ENCODE peak calls at places on chromosomes 2 and 18, in ten cellular contexts. Z, O, W, V, U, N, S, D, E and P are unnamed samples.

GRCh38 chr18:52499018-52499417 is 159.0 kb downstream of the DCC start:
- DNase-seq in V (no peak), E (no peak), Z (no peak), U (no peak), W (no peak), O (no peak), N (no peak), D (no peak), S (no peak), P (no peak)

GRCh38 chr2:201654611-201655384 is 11.5 kb upstream of the TMEM237 start:
- DNase-seq in Z (no peak), V (peak), O (peak), N (peak), W (peak), E (no peak), S (no peak), U (no peak), D (peak), P (peak)

GRCh38 chr2:238134393-238134785 is 4.1 kb upstream of the KLHL30 start:
- DNase-seq in N (no peak), S (no peak), V (no peak), W (no peak), O (no peak), Z (no peak), E (no peak), U (no peak), D (no peak), P (no peak)

GRCh38 chr2:44964704-44965343 is 23.3 kb downstream of the SIX3 start:
- DNase-seq in W (no peak), N (no peak), E (no peak), D (no peak), S (no peak), Z (no peak), O (no peak), U (no peak), V (no peak), P (no peak)

GRCh38 chr18:45851196-45851925 is 25.9 kb downstream of the SIGLEC15 start:
- DNase-seq in N (no peak), E (no peak), W (no peak), D (no peak), U (no peak), Z (no peak), O (no peak), S (no peak), V (no peak), P (no peak)

GRCh38 chr2:230660294-230661060 is 52.2 kb upstream of the CAB39 start:
- DNase-seq in W (no peak), E (no peak), D (no peak), N (no peak), U (peak), S (no peak), O (no peak), V (no peak), Z (no peak), P (no peak)

GRCh38 chr2:211854832-211855231 is 683.8 kb downstream of the ERBB4 start:
- DNase-seq in S (no peak), N (no peak), Z (no peak), D (no peak), U (no peak), E (no peak), O (no peak), V (no peak), W (no peak), P (no peak)

GRCh38 chr18:11932393-11932792 is 24.3 kb upstream of the MPPE1 start:
- DNase-seq in E (no peak), D (no peak), N (no peak), O (no peak), U (no peak), V (no peak), W (no peak), S (no peak), Z (no peak), P (no peak)

GRCh38 chr2:2014251-2014761 is 270.0 kb upstream of the PXDN start:
- DNase-seq in D (peak), V (peak), E (no peak), Z (no peak), O (no peak), W (peak), S (no peak), U (no peak), N (peak), P (no peak)

GRCh38 chr18:49207373-49207772 is 253.1 kb downstream of the DYM start:
- DNase-seq in E (no peak), N (peak), U (no peak), S (peak), D (no peak), Z (no peak), W (peak), O (peak), V (no peak), P (no peak)

GRCh38 chr2:240216197-240216596 is 75.7 kb upstream of the OTOS start:
- DNase-seq in D (no peak), V (no peak), U (no peak), Z (no peak), E (no peak), W (no peak), O (no peak), S (no peak), N (no peak), P (no peak)

GRCh38 chr2:43110442-43110871 is 115.9 kb downstream of the ZFP36L2 start:
- DNase-seq in S (no peak), D (peak), N (peak), U (no peak), O (peak), E (no peak), W (peak), V (peak), Z (no peak), P (peak)

GRCh38 chr2:42132066-42132965 is 36.8 kb upstream of the EML4 start:
- DNase-seq in O (peak), W (peak), N (peak), D (peak), Z (no peak), V (peak), S (peak), U (no peak), E (no peak), P (peak)

GRCh38 chr2:161981679-161982300 is 92.2 kb downstream of the DPP4 start:
- DNase-seq in E (no peak), O (no peak), Z (no peak), V (no peak), W (no peak), N (no peak), U (no peak), D (no peak), S (no peak), P (no peak)

GRCh38 chr18:77081387-77081773 is 51.2 kb downstream of the MBP start:
- DNase-seq in V (peak), D (no peak), S (no peak), W (peak), O (peak), N (peak), Z (no peak), E (no peak), U (no peak), P (no peak)

DNA sequence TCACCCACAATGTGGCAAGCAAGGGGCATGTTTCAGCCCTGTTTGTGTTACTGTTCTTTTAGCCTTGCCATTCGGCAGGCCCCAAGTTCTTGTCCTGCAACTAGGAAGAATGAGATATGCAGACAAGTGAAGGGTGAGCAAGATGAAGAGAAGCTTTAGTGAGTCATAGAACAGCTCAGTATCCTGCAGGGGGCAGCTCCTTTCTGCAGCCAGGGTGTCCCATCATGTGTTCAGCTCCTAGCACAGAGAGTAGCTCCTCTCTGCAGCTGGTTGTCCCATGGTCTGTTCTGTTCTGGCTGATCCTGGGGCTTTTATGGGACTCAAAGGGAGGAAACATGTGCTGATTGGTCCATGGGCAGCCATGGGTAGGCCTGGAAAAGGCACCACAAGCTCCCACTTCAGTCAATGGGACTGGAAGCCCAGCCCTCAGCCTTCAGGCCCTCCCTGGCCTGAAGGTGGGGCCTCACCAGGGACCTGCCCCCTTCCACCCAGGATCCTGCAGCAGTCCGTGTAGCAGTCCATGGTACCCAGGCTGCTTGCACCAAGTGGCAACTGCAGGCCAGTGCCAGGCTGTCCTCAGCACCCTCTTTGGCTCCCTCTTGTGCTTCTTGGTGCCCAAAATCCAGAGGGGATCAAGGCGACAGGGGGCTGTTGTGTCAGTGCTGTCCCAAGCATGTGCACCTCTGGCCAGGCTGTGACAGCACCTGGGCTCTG is 326.4 kb downstream of the NR4A2 start:
- DNase-seq in O (no peak), N (peak), W (no peak), U (no peak), Z (no peak), S (peak), D (no peak), E (no peak), V (no peak), P (no peak)
- TF ChIP-seq CTCF in O (no peak), N (no peak), W (no peak), U (no peak), Z (peak), S (peak), D (no peak), E (no peak), V (no peak), P (no peak)

DNA sequence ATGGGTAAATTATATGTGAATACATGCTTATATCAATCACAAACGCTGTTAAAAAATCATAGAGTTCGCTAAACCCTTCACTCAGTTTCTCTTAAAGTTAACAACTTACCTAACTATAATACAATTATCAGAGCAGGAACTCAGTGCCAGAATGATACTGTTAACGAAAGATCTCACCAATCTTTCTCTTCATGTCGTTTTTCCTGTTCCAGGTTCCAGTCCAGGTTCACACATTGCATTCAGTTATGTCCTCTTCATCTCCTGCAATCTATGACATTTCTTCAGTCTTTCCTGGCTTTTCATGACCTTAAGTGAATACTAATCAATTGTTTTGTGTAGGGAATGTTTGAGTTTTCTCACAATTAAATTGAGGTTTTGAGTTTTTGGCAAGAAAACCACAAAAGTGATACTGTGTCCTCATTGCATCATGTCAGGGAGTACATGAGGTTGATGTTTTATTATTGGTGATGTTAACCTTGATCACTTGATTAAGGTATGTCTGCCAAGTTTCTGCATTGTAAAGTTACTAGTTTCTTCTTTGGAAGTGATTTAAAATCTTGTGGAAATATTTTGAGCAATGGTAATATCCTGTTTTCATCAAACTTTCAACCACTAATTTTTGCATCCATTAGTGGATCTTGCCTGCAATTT is 131.9 kb downstream of the ESCO1 start:
- DNase-seq in O (no peak), Z (no peak), V (no peak), N (no peak), W (peak), E (no peak), D (no peak), S (peak), U (no peak), P (no peak)
- H3K4me3 ChIP-seq in O (no peak), Z (no peak), V (no peak), N (no peak), W (no peak), E (no peak), D (no peak), S (no peak), U (no peak), P (no peak)

GRCh38 chr2:219688560-219689445 is 61.4 kb downstream of the SLC4A3 start:
- DNase-seq in D (peak), Z (no peak), E (no peak), N (peak), W (peak), S (peak), U (no peak), V (peak), O (peak), P (peak)

GRCh38 chr2:219681301-219682290 is 54.2 kb downstream of the SLC4A3 start:
- DNase-seq in N (peak), W (peak), V (peak), Z (no peak), U (no peak), O (peak), E (no peak), S (peak), D (no peak), P (no peak)

GRCh38 chr2:219687882-219688559 is 60.6 kb downstream of the SLC4A3 start:
- DNase-seq in N (peak), E (no peak), S (peak), O (no peak), Z (no peak), D (no peak), V (no peak), U (no peak), W (no peak), P (no peak)

GRCh38 chr2:219687266-219687665 is 59.8 kb downstream of the SLC4A3 start:
- DNase-seq in O (peak), V (peak), N (peak), S (peak), U (no peak), Z (no peak), D (peak), W (peak), E (no peak), P (peak)

DNA sequence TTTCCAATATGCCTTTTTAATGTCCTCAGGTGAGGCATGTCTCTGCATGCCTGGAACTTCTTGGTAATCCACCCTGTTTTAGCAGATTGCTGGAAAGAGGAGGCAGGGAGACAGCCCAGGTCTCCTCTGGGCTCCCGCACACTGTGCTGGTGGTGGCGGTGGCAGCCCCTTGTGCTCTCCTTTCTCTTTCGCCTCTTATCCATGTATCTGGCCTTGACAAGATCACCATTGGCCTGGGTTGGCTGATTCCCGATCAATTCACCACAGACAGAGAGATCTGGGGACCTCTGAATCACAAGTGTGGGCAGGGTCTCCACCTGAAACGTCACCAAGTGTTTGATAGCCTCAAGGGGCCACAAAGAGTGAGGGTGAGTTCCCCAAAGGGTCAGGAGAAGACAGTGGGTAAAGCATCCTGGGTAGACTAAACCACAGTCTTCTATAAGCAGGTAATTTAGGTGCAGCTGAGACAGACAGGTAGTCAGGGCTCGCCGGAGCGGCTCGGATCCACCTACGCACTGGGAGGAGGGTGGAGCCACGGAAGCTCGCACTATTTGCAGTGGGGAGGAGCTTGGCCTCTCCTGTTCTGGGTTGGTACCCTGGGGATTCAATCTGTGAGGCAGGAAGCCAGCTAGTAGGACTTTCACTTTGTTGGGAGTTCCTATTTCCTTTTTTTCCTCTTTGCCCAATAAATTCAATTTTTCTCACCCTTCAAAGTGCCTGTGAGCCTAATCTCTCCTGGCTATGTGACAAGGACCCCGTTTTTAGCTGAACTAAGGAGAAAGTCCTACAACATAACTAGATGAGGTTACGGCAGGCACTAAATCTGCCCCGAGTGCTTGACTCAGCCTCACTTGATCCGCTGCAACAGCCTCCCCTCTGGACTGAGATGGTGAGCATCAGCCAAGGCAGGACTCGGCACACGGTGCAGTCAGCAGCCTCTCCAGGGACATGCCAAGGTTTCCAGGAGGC is 57.6 kb downstream of the SLC4A3 start:
- DNase-seq in V (peak), N (peak), E (no peak), U (peak), W (peak), O (peak), S (peak), D (no peak), Z (peak), P (no peak)
- TF ChIP-seq CTCF in V (peak), N (no peak), E (no peak), U (no peak), W (peak), O (no peak), S (peak), D (no peak), Z (no peak), P (no peak)

GRCh38 chr2:234453216-234453615 is 43.7 kb downstream of the ARL4C start:
- DNase-seq in Z (no peak), S (peak), D (no peak), N (peak), U (no peak), E (no peak), W (no peak), O (no peak), V (no peak), P (no peak)
- H3K4me3 ChIP-seq in Z (no peak), S (no peak), D (no peak), N (no peak), U (no peak), E (no peak), W (no peak), O (no peak), V (no peak), P (no peak)

GRCh38 chr2:27621524-27621923 is 7.3 kb downstream of the CCDC121 start:
- DNase-seq in S (no peak), N (no peak), E (no peak), V (no peak), D (no peak), O (no peak), U (no peak), Z (no peak), W (no peak), P (no peak)
- TF ChIP-seq CTCF in S (no peak), N (peak), E (no peak), V (peak), D (no peak), O (no peak), U (no peak), Z (no peak), W (no peak), P (no peak)

GRCh38 chr2:234290196-234290595 is 206.7 kb downstream of the ARL4C start:
- DNase-seq in O (no peak), D (no peak), U (no peak), V (no peak), Z (no peak), E (no peak), W (no peak), S (no peak), N (no peak), P (no peak)

GRCh38 chr2:234290671-234291070 is 206.2 kb downstream of the ARL4C start:
- DNase-seq in O (no peak), N (peak), W (no peak), Z (peak), S (no peak), D (no peak), E (no peak), V (peak), U (no peak), P (no peak)

GRCh38 chr2:234292955-234293228 is 204.0 kb downstream of the ARL4C start:
- DNase-seq in W (no peak), V (no peak), N (no peak), D (no peak), E (no peak), S (no peak), O (no peak), Z (no peak), U (no peak), P (no peak)

GRCh38 chr2:234292205-234292954 is 204.5 kb downstream of the ARL4C start:
- DNase-seq in S (no peak), O (no peak), V (peak), E (no peak), D (no peak), U (no peak), N (peak), Z (peak), W (no peak), P (no peak)

GRCh38 chr2:234291765-234292204 is 205.1 kb downstream of the ARL4C start:
- DNase-seq in Z (no peak), N (peak), W (peak), U (no peak), S (peak), V (peak), E (no peak), D (peak), O (peak), P (peak)
- H3K4me3 ChIP-seq in Z (peak), N (no peak), W (no peak), U (no peak), S (no peak), V (no peak), E (no peak), D (no peak), O (no peak), P (no peak)